ENCODE peak calls at places on chromosomes 4 and X, in six cellular contexts. One of them, this sample, is unnamed.

GRCh38 chr4:188282620-188283232 is 143.5 kb downstream of the TRIML1 start:
- DNase-seq in Right ventricle myocardium superior: no peak
- DNase-seq in LNCaP clone FGC: no peak
- DNase-seq in cardiac septum: no peak
- DNase-seq in epithelial cell of esophagus: peak
- DNase-seq in fibroblast of lung: no peak
- DNase-seq in this sample: peak

GRCh38 chrX:3393581-3394111 is 47.2 kb upstream of the MXRA5 start:
- DNase-seq in LNCaP clone FGC: no peak
- DNase-seq in cardiac septum: no peak
- DNase-seq in fibroblast of lung: peak
- DNase-seq in epithelial cell of esophagus: no peak
- DNase-seq in Right ventricle myocardium superior: no peak
- DNase-seq in this sample: no peak

GRCh38 chrX:155143959-155144548 is 72.2 kb upstream of the VBP1 start:
- DNase-seq in Right ventricle myocardium superior: no peak
- DNase-seq in cardiac septum: no peak
- DNase-seq in epithelial cell of esophagus: no peak
- DNase-seq in LNCaP clone FGC: no peak
- DNase-seq in fibroblast of lung: no peak
- DNase-seq in this sample: no peak

GRCh38 chr4:153465583-153465921 is 608 bp upstream of the TMEM131L start:
- DNase-seq in Right ventricle myocardium superior: peak
- DNase-seq in LNCaP clone FGC: no peak
- DNase-seq in cardiac septum: no peak
- DNase-seq in epithelial cell of esophagus: peak
- DNase-seq in fibroblast of lung: peak
- DNase-seq in this sample: peak

GRCh38 chrX:118523920-118524319 is 28.3 kb downstream of the DOCK11 start:
- DNase-seq in epithelial cell of esophagus: no peak
- DNase-seq in cardiac septum: no peak
- DNase-seq in fibroblast of lung: no peak
- DNase-seq in LNCaP clone FGC: no peak
- DNase-seq in Right ventricle myocardium superior: no peak
- DNase-seq in this sample: no peak

GRCh38 chrX:69277961-69278795 is 112.9 kb upstream of the PJA1 start:
- DNase-seq in Right ventricle myocardium superior: no peak
- DNase-seq in epithelial cell of esophagus: no peak
- DNase-seq in LNCaP clone FGC: no peak
- DNase-seq in cardiac septum: no peak
- DNase-seq in fibroblast of lung: no peak
- DNase-seq in this sample: no peak

GRCh38 chr4:31160146-31160545 is 440.0 kb downstream of the PCDH7 start:
- DNase-seq in epithelial cell of esophagus: no peak
- DNase-seq in LNCaP clone FGC: no peak
- DNase-seq in fibroblast of lung: peak
- DNase-seq in Right ventricle myocardium superior: no peak
- DNase-seq in cardiac septum: no peak
- DNase-seq in this sample: no peak

GRCh38 chr4:13912966-13913365 is 285.4 kb upstream of the BOD1L1 start:
- DNase-seq in LNCaP clone FGC: no peak
- DNase-seq in epithelial cell of esophagus: peak
- DNase-seq in fibroblast of lung: no peak
- DNase-seq in Right ventricle myocardium superior: no peak
- DNase-seq in cardiac septum: no peak
- DNase-seq in this sample: no peak

GRCh38 chr4:121070696-121071639 is 1.4 kb downstream of the NDNF start:
- DNase-seq in epithelial cell of esophagus: peak
- DNase-seq in Right ventricle myocardium superior: peak
- DNase-seq in cardiac septum: peak
- DNase-seq in LNCaP clone FGC: no peak
- DNase-seq in fibroblast of lung: peak
- DNase-seq in this sample: peak

GRCh38 chr4:153488006-153488718 is 22.0 kb downstream of the TMEM131L start:
- DNase-seq in fibroblast of lung: peak
- DNase-seq in LNCaP clone FGC: no peak
- DNase-seq in epithelial cell of esophagus: peak
- DNase-seq in Right ventricle myocardium superior: peak
- DNase-seq in cardiac septum: no peak
- DNase-seq in this sample: no peak

GRCh38 chr4:1648962-1649361 is 35.2 kb downstream of the FAM53A start:
- DNase-seq in fibroblast of lung: no peak
- DNase-seq in epithelial cell of esophagus: no peak
- DNase-seq in Right ventricle myocardium superior: no peak
- DNase-seq in LNCaP clone FGC: no peak
- DNase-seq in cardiac septum: no peak
- DNase-seq in this sample: no peak

GRCh38 chrX:23554304-23554703 is 113.0 kb upstream of the PRDX4 start:
- DNase-seq in LNCaP clone FGC: peak
- DNase-seq in cardiac septum: no peak
- DNase-seq in fibroblast of lung: peak
- DNase-seq in epithelial cell of esophagus: peak
- DNase-seq in Right ventricle myocardium superior: no peak
- DNase-seq in this sample: peak

GRCh38 chrX:22634081-22634480 is 361.4 kb downstream of the CBLL2 start:
- DNase-seq in LNCaP clone FGC: no peak
- DNase-seq in cardiac septum: no peak
- DNase-seq in fibroblast of lung: peak
- DNase-seq in epithelial cell of esophagus: no peak
- DNase-seq in Right ventricle myocardium superior: no peak
- DNase-seq in this sample: no peak

GRCh38 chr4:69092980-69093568 is 3.2 kb upstream of the UGT2B7 start:
- DNase-seq in LNCaP clone FGC: no peak
- DNase-seq in fibroblast of lung: peak
- DNase-seq in epithelial cell of esophagus: no peak
- DNase-seq in cardiac septum: no peak
- DNase-seq in Right ventricle myocardium superior: no peak
- DNase-seq in this sample: peak

GRCh38 chrX:48470110-48470832 is at the start of gene SLC38A5:
- DNase-seq in epithelial cell of esophagus: no peak
- DNase-seq in Right ventricle myocardium superior: no peak
- DNase-seq in LNCaP clone FGC: no peak
- DNase-seq in cardiac septum: no peak
- DNase-seq in fibroblast of lung: no peak
- DNase-seq in this sample: no peak

GRCh38 chr4:175066923-175067627 is 148.9 kb downstream of the ADAM29 start:
- DNase-seq in cardiac septum: no peak
- DNase-seq in Right ventricle myocardium superior: no peak
- DNase-seq in LNCaP clone FGC: no peak
- DNase-seq in fibroblast of lung: no peak
- DNase-seq in epithelial cell of esophagus: no peak
- DNase-seq in this sample: no peak

GRCh38 chr4:98314791-98315565 is 53.8 kb downstream of the RAP1GDS1 start:
- DNase-seq in epithelial cell of esophagus: no peak
- DNase-seq in LNCaP clone FGC: no peak
- DNase-seq in cardiac septum: no peak
- DNase-seq in fibroblast of lung: peak
- DNase-seq in Right ventricle myocardium superior: no peak
- DNase-seq in this sample: peak

GRCh38 chrX:137171626-137172025 is 137.8 kb upstream of the GPR101 start:
- DNase-seq in LNCaP clone FGC: no peak
- DNase-seq in cardiac septum: no peak
- DNase-seq in epithelial cell of esophagus: no peak
- DNase-seq in Right ventricle myocardium superior: no peak
- DNase-seq in fibroblast of lung: no peak
- DNase-seq in this sample: no peak

GRCh38 chr4:152659806-152660205 is 20.0 kb downstream of the TMEM154 start:
- DNase-seq in epithelial cell of esophagus: no peak
- DNase-seq in fibroblast of lung: no peak
- DNase-seq in LNCaP clone FGC: no peak
- DNase-seq in cardiac septum: no peak
- DNase-seq in Right ventricle myocardium superior: no peak
- DNase-seq in this sample: no peak

GRCh38 chr4:186201535-186202230 is 10.3 kb downstream of the CYP4V2 start:
- DNase-seq in cardiac septum: no peak
- DNase-seq in fibroblast of lung: no peak
- DNase-seq in Right ventricle myocardium superior: peak
- DNase-seq in LNCaP clone FGC: peak
- DNase-seq in epithelial cell of esophagus: peak
- DNase-seq in this sample: peak

GRCh38 chrX:139692908-139693307 is 15.1 kb downstream of the MCF2 start:
- DNase-seq in cardiac septum: no peak
- DNase-seq in Right ventricle myocardium superior: no peak
- DNase-seq in fibroblast of lung: no peak
- DNase-seq in epithelial cell of esophagus: no peak
- DNase-seq in LNCaP clone FGC: no peak
- DNase-seq in this sample: no peak

GRCh38 chr4:8235224-8235623 is 34.3 kb upstream of the HTRA3 start:
- DNase-seq in cardiac septum: no peak
- DNase-seq in fibroblast of lung: no peak
- DNase-seq in epithelial cell of esophagus: no peak
- DNase-seq in LNCaP clone FGC: no peak
- DNase-seq in Right ventricle myocardium superior: no peak
- DNase-seq in this sample: no peak

GRCh38 chrX:69137371-69137881 is 27.8 kb downstream of the PJA1 start:
- DNase-seq in cardiac septum: no peak
- DNase-seq in Right ventricle myocardium superior: peak
- DNase-seq in LNCaP clone FGC: no peak
- DNase-seq in fibroblast of lung: peak
- DNase-seq in epithelial cell of esophagus: no peak
- DNase-seq in this sample: peak

GRCh38 chr4:150570862-150571261 is 11.1 kb upstream of the MAB21L2 start:
- DNase-seq in fibroblast of lung: no peak
- DNase-seq in Right ventricle myocardium superior: no peak
- DNase-seq in LNCaP clone FGC: no peak
- DNase-seq in cardiac septum: no peak
- DNase-seq in epithelial cell of esophagus: peak
- DNase-seq in this sample: peak

GRCh38 chr4:161650812-161651211 is 513.0 kb downstream of the FSTL5 start:
- DNase-seq in epithelial cell of esophagus: no peak
- DNase-seq in Right ventricle myocardium superior: no peak
- DNase-seq in fibroblast of lung: no peak
- DNase-seq in cardiac septum: no peak
- DNase-seq in LNCaP clone FGC: no peak
- DNase-seq in this sample: no peak

GRCh38 chr4:8201341-8201781 is 2.3 kb downstream of the SH3TC1 start:
- DNase-seq in Right ventricle myocardium superior: no peak
- DNase-seq in fibroblast of lung: no peak
- DNase-seq in LNCaP clone FGC: no peak
- DNase-seq in cardiac septum: no peak
- DNase-seq in epithelial cell of esophagus: peak
- DNase-seq in this sample: no peak

GRCh38 chrX:10189317-10190268 is 32.8 kb downstream of the CLCN4 start:
- DNase-seq in LNCaP clone FGC: no peak
- DNase-seq in fibroblast of lung: peak
- DNase-seq in cardiac septum: peak
- DNase-seq in Right ventricle myocardium superior: peak
- DNase-seq in epithelial cell of esophagus: peak
- DNase-seq in this sample: peak

GRCh38 chr4:52028970-52029369 is 8.8 kb upstream of the LRRC66 start:
- DNase-seq in epithelial cell of esophagus: peak
- DNase-seq in LNCaP clone FGC: no peak
- DNase-seq in fibroblast of lung: peak
- DNase-seq in Right ventricle myocardium superior: no peak
- DNase-seq in cardiac septum: no peak
- DNase-seq in this sample: peak

GRCh38 chrX:2471641-2472040 is 29.1 kb downstream of the DHRSX start:
- DNase-seq in Right ventricle myocardium superior: no peak
- DNase-seq in LNCaP clone FGC: no peak
- DNase-seq in fibroblast of lung: no peak
- DNase-seq in epithelial cell of esophagus: no peak
- DNase-seq in cardiac septum: peak
- DNase-seq in this sample: no peak

GRCh38 chr4:25879587-25879986 is 16.8 kb upstream of the SEL1L3 start:
- DNase-seq in fibroblast of lung: no peak
- DNase-seq in epithelial cell of esophagus: no peak
- DNase-seq in cardiac septum: no peak
- DNase-seq in Right ventricle myocardium superior: no peak
- DNase-seq in LNCaP clone FGC: no peak
- DNase-seq in this sample: no peak

This sample was measured in kidney tubule cell.